ENCODE peak calls at places on chromosome 16, in four cellular contexts. N is LNCaP clone FGC, M is heart right ventricle, L is GM13977. Y is an unnamed sample.
A peak's percentile ranks its signal among the peaks of the same experiment; 100 is the strongest.

GRCh38 chr16:74774223-74775139 is at the start of gene FA2H:
- DNase-seq in N (peak; percentile 44), M (peak; percentile 25), L (peak; percentile 93), Y (peak; percentile 59)

GRCh38 chr16:57284206-57284951 is at the start of gene PLLP:
- DNase-seq in N (no peak), M (no peak), L (peak; percentile 81), Y (no peak)

GRCh38 chr16:50677351-50677750 is 3.8 kb downstream of the SNX20 start:
- DNase-seq in N (no peak), M (no peak), L (no peak), Y (no peak)

GRCh38 chr16:1458336-1458976 is 14.1 kb upstream of the CCDC154 start:
- DNase-seq in N (no peak), M (no peak), L (no peak), Y (no peak)

GRCh38 chr16:72664480-72665408 is 383.2 kb downstream of the ZFHX3 start:
- DNase-seq in N (peak; percentile 98), M (peak; percentile 98), L (peak; percentile 93), Y (peak; percentile 95)

GRCh38 chr16:25143898-25144297 is 32.4 kb downstream of the LCMT1 start:
- DNase-seq in N (peak; percentile 37), M (no peak), L (no peak), Y (no peak)

GRCh38 chr16:13421726-13422125 is 498.2 kb upstream of the ERCC4 start:
- DNase-seq in N (no peak), M (no peak), L (no peak), Y (no peak)

GRCh38 chr16:12833939-12834338 is 30.3 kb upstream of the CPPED1 start:
- DNase-seq in N (no peak), M (no peak), L (no peak), Y (no peak)

GRCh38 chr16:8631373-8631772 is 9.9 kb downstream of the METTL22 start:
- DNase-seq in N (no peak), M (no peak), L (no peak), Y (no peak)

GRCh38 chr16:75265911-75266701 is 14.7 kb upstream of the BCAR1 start:
- DNase-seq in N (peak; percentile 76), M (peak; percentile 72), L (peak; percentile 96), Y (peak; percentile 94)

DNA sequence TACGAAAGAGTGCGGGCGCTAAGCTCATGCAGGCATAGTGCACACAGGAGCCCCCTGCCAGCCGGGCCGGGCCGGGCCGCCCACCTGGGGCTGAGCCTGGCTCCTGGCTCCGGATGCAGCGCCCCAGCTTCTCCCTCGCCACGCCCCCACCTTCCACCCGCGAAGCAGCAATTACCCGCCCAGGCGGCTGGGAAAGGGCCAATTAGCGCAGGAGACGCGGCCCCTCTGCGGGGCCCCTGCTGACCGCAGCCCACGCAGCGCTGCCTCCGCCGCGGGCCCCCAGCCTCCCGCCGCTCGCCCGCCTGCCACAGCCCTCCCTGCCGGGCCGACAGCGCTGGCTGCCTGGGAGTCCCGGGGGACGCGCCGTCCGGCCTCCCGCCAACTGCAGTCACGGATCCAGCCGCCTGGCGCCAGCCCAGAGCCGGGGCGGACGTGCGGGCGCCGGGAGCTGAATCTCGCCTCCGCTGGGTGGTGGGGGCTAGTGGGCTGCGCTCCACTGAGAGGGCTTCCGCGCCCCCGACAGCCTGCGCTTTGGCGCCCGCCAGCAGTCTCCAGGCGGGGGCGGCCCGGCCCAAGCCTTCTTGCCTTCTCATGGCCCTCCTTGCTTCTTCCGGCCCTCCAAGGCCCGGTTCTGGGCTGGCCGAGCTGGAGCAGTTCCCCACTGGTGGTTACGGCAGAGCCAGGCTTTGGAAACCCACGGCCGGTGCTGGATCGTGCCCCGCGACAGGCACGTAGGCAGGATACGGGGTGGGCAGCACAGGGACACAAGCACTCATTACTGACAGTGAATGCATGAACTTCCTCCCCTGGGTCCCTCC is 14.9 kb upstream of the CBFB start:
- DNase-seq in N (no peak), M (peak; percentile 84), L (peak; percentile 71), Y (no peak)
- TF ChIP-seq CTCF in N (no peak), M (no peak), L (peak; percentile 23), Y (no peak)

DNA sequence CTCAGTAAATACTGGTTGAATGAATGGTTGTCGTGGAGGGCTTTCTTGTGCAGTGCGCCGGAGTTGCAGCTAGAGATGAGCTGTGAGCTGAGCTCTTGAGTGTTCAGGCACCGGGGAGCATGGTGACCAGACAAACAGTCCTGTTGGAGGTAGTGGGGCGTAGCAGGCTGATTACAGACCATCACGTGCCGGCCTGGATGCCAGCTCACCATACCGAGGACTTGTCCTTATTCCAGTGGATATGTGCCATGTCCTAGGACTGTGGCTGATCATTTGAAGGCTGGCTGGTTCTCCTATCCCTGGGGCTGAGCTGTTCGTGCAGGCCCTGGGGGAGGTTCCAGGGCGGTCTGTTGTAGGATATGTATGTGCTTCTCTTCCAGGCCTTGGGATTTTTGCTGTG is 60.0 kb downstream of the ABCC1 start:
- DNase-seq in N (no peak), M (peak; percentile 62), L (no peak), Y (no peak)
- TF ChIP-seq CTCF in N (no peak), M (no peak), L (no peak), Y (no peak)

GRCh38 chr16:62068747-62069146 is 32.5 kb upstream of the CDH8 start:
- DNase-seq in N (no peak), M (no peak), L (no peak), Y (no peak)
- TF ChIP-seq CTCF in N (no peak), M (no peak), L (peak; percentile 33), Y (no peak)

GRCh38 chr16:6682142-6682811 is 650.4 kb upstream of the RBFOX1 start:
- DNase-seq in N (peak; percentile 6), M (no peak), L (peak; percentile 8), Y (peak; percentile 76)
- TF ChIP-seq CTCF in N (peak; percentile 73), M (no peak), L (peak; percentile 60), Y (no peak)

GRCh38 chr16:79599837-79600635 is 501 bp downstream of the MAF start:
- DNase-seq in N (no peak), M (peak; percentile 42), L (peak; percentile 50), Y (no peak)

GRCh38 chr16:79597277-79597676 is 3.3 kb downstream of the MAF start:
- DNase-seq in N (no peak), M (no peak), L (no peak), Y (no peak)

GRCh38 chr16:79599256-79599836 is 1.2 kb downstream of the MAF start:
- DNase-seq in N (no peak), M (peak; percentile 11), L (peak; percentile 47), Y (no peak)

GRCh38 chr16:79597775-79598174 is 2.8 kb downstream of the MAF start:
- DNase-seq in N (no peak), M (no peak), L (no peak), Y (no peak)

DNA sequence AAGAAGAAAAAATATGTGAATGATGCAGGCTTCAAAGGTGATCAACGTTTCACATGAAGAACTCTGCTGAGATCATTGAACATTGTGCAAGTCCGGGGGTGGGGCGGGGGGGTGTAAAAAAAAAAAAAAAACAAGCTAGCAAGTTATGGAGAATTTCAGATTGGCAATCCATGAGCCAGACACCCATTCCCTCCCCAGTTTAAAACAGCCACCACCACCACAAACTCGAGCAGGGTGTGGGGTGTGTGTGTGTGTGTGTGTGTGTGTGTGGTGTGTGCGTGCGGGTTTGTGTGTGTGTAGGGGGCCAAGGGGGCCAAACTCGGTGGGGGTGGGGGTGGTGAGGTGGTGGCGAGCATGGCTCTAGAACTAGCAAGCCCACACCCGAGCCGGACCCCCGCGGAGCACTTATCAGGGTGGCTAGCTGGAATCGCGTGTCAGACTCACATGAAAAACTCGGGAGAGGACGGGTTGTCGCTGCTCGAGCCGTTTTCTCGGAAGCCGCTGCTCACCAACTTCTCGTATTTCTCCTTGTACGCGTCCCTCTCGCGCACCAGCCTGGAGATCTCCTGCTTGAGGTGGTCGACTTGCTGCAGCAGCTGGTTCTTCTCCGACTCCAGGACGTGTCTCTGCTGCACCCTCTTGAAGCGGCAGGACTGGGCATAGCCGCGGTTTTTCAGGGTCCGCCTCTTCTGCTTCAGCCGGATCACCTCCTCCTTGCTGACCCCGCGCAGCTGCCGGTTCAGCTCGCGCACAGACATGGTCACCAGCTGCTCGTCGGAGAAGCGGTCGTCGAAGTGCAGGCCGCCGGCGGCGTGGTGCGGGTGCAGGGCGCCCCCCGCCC is 2.0 kb downstream of the MAF start:
- DNase-seq in N (no peak), M (peak; percentile 55), L (no peak), Y (peak; percentile 43)
- TF ChIP-seq CTCF in N (peak; percentile 12), M (no peak), L (no peak), Y (no peak)

DNA sequence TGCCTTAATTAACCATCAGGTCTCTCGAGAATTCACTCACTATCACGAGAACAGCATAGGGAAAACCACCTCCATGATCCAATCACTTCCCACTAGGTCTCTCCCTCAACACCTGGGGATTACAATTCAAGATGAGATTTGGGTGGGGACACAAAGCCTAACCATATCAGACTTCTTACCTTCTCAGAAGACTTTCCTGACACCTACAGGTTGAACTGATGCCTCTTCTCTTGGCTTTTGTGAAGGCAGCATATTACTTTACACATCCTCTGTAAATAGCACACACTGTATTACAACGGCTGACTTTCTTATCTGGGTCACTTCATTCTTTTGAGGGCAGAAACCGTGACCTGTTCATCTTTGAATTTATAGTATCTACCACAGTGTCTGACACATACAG is 23.6 kb downstream of the BMERB1 start:
- DNase-seq in N (no peak), M (no peak), L (no peak), Y (no peak)
- TF ChIP-seq CTCF in N (no peak), M (no peak), L (peak; percentile 4), Y (no peak)

DNA sequence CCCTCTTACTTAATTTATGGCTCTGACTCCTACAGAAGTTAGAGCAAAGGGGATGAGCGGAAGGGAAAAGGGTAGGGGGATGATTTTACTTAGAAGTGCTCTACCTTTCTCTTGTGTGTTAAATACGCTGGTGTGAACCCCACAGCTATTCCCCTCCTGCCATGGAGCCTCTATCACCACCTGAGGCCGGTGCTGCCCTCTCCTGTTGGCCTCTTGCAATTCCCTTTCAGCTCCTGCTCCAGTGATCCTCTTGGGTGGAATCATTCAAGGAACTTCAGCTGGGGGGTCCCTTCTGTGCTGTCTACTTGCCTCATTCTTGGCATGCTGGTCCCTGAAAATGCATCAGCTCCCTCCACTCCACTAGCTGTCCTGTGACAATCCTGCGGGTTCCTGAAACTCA is 41.8 kb upstream of the CDH8 start:
- DNase-seq in N (no peak), M (no peak), L (no peak), Y (no peak)
- TF ChIP-seq CTCF in N (peak; percentile 39), M (no peak), L (peak; percentile 37), Y (no peak)

GRCh38 chr16:11797957-11798299 is 870 bp upstream of the ZC3H7A start:
- DNase-seq in N (no peak), M (no peak), L (no peak), Y (peak; percentile 86)

GRCh38 chr16:11797166-11797956 is at the start of gene ZC3H7A:
- DNase-seq in N (peak; percentile 89), M (peak; percentile 96), L (peak; percentile 96), Y (peak; percentile 94)

GRCh38 chr16:11799509-11800384 is 2.7 kb upstream of the ZC3H7A start:
- DNase-seq in N (no peak), M (no peak), L (no peak), Y (no peak)

GRCh38 chr16:11800385-11800718 is 3.3 kb upstream of the ZC3H7A start:
- DNase-seq in N (no peak), M (no peak), L (no peak), Y (no peak)

GRCh38 chr16:11799017-11799381 is 1.9 kb upstream of the ZC3H7A start:
- DNase-seq in N (no peak), M (no peak), L (no peak), Y (peak; percentile 77)
- TF ChIP-seq CTCF in N (no peak), M (no peak), L (no peak), Y (no peak)